ENCODE peak calls at places on chromosomes 12 and 14, in seven cellular contexts. N, L, D, U, R, B and M are unnamed samples.
A peak's percentile ranks its signal among the peaks of the same experiment; 100 is the strongest.

GRCh38 chr12:108568653-108569154 is 6.3 kb downstream of the ISCU start:
- DNase-seq in N (no peak), L (no peak), D (no peak), U (no peak), R (peak; percentile 19), B (no peak), M (no peak)

GRCh38 chr12:66636771-66637170 is 42.1 kb downstream of the GRIP1 start:
- DNase-seq in N (no peak), L (no peak), D (no peak), U (no peak), R (no peak), B (no peak), M (peak; percentile 5)

GRCh38 chr12:11753151-11753501 is 103.7 kb downstream of the ETV6 start:
- DNase-seq in N (no peak), L (no peak), D (peak; percentile 71), U (no peak), R (no peak), B (no peak), M (no peak)

GRCh38 chr12:6928703-6929407 is 1.1 kb downstream of the ATN1 start:
- DNase-seq in N (peak; percentile 23), L (no peak), D (no peak), U (no peak), R (no peak), B (no peak), M (no peak)

GRCh38 chr12:14260011-14260993 is 105.2 kb upstream of the ATF7IP start:
- DNase-seq in N (peak; percentile 99), L (peak; percentile 93), D (peak; percentile 99), U (peak; percentile 86), R (peak; percentile 93), B (peak; percentile 88), M (peak; percentile 91)

GRCh38 chr12:13222076-13222475 is 25.6 kb downstream of the EMP1 start:
- DNase-seq in N (no peak), L (no peak), D (no peak), U (no peak), R (no peak), B (no peak), M (no peak)

GRCh38 chr14:31252865-31253264 is 45.3 kb upstream of the HECTD1 start:
- DNase-seq in N (no peak), L (no peak), D (no peak), U (no peak), R (no peak), B (no peak), M (no peak)

GRCh38 chr14:58272589-58273372 is 25.6 kb upstream of the ARID4A start:
- DNase-seq in N (peak; percentile 37), L (peak; percentile 53), D (no peak), U (no peak), R (no peak), B (no peak), M (peak; percentile 42)

GRCh38 chr12:26188132-26188531 is 7.2 kb upstream of the SSPN start:
- DNase-seq in N (no peak), L (peak; percentile 87), D (no peak), U (no peak), R (no peak), B (peak; percentile 33), M (peak; percentile 29)

GRCh38 chr14:68147331-68147730 is 327.8 kb downstream of the RAD51B start:
- DNase-seq in N (no peak), L (no peak), D (no peak), U (no peak), R (no peak), B (no peak), M (peak; percentile 51)

GRCh38 chr12:25284024-25284423 is 33.3 kb upstream of the KRAS start:
- DNase-seq in N (no peak), L (no peak), D (no peak), U (no peak), R (no peak), B (no peak), M (no peak)

GRCh38 chr12:57241556-57242310 is 9.3 kb downstream of the STAC3 start:
- DNase-seq in N (no peak), L (no peak), D (no peak), U (no peak), R (no peak), B (no peak), M (peak; percentile 32)

GRCh38 chr12:118377005-118377890 is 893 bp downstream of the SUDS3 start:
- DNase-seq in N (peak; percentile 23), L (no peak), D (peak; percentile 48), U (peak; percentile 3), R (no peak), B (no peak), M (no peak)

GRCh38 chr12:13102481-13103195 is 829 bp downstream of the GSG1 start:
- DNase-seq in N (no peak), L (peak; percentile 48), D (no peak), U (no peak), R (no peak), B (no peak), M (peak; percentile 69)

GRCh38 chr12:51320695-51321320 is 3.2 kb downstream of the BIN2 start:
- DNase-seq in N (peak; percentile 91), L (peak; percentile 26), D (peak; percentile 40), U (peak; percentile 62), R (no peak), B (no peak), M (peak; percentile 10)

GRCh38 chr14:82488473-82488872 is 954.8 kb upstream of the SEL1L start:
- DNase-seq in N (no peak), L (no peak), D (no peak), U (no peak), R (no peak), B (no peak), M (no peak)

GRCh38 chr14:73740921-73741326 is 26.7 kb upstream of the PNMA1 start:
- DNase-seq in N (peak; percentile 67), L (no peak), D (peak; percentile 86), U (no peak), R (no peak), B (peak; percentile 88), M (peak; percentile 57)

GRCh38 chr14:71534506-71534905 is 397.7 kb upstream of the RGS6 start:
- DNase-seq in N (no peak), L (no peak), D (no peak), U (no peak), R (no peak), B (no peak), M (no peak)

GRCh38 chr12:51025748-51026654 is at the start of gene SLC11A2:
- DNase-seq in N (peak; percentile 98), L (peak; percentile 90), D (peak; percentile 99), U (peak; percentile 94), R (peak; percentile 95), B (peak; percentile 97), M (peak; percentile 94)

GRCh38 chr12:56107242-56107641 is 2.9 kb downstream of the PA2G4 start:
- DNase-seq in N (peak; percentile 48), L (no peak), D (no peak), U (no peak), R (no peak), B (no peak), M (no peak)

GRCh38 chr14:57943541-57943940 is 77.6 kb upstream of the SLC35F4 start:
- DNase-seq in N (no peak), L (no peak), D (no peak), U (no peak), R (no peak), B (no peak), M (no peak)

GRCh38 chr12:131355688-131356245 is 355.1 kb upstream of the SFSWAP start:
- DNase-seq in N (no peak), L (no peak), D (no peak), U (no peak), R (no peak), B (no peak), M (no peak)

GRCh38 chr12:131357920-131358319 is 353.0 kb upstream of the SFSWAP start:
- DNase-seq in N (peak; percentile 57), L (no peak), D (no peak), U (no peak), R (no peak), B (no peak), M (no peak)

GRCh38 chr12:131357152-131357747 is 353.6 kb upstream of the SFSWAP start:
- DNase-seq in N (peak; percentile 28), L (no peak), D (no peak), U (no peak), R (no peak), B (no peak), M (no peak)

GRCh38 chr12:131353826-131354225 is 357.1 kb upstream of the SFSWAP start:
- DNase-seq in N (no peak), L (no peak), D (peak; percentile 14), U (no peak), R (no peak), B (no peak), M (no peak)

DNA sequence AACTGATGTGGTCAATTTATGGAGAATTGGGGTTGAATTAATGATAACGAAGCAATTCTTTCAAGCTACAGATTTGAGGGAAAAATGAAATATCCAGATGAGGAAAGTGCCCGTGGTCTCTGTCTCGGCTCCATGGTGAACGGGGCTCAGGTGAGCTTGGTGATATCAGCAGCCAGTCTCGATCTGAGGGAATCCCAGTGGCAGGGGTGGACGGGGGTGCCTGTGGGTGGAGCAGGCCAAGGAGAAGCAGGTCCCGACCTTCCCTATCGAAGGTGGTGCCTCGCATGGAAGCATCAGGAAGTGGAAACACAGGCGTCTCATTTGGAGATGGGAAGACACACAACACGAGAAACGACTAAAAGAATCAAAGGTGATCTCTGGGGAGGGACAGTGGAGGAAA is 354.4 kb upstream of the SFSWAP start:
- DNase-seq in N (no peak), L (no peak), D (no peak), U (no peak), R (no peak), B (no peak), M (no peak)
- H2AK5ac ChIP-seq in N (no peak overlapping the region), L (no peak overlapping the region), D (no peak overlapping the region), U (no peak overlapping the region), R (no peak overlapping the region), B (no peak overlapping the region), M (no peak overlapping the region)

DNA sequence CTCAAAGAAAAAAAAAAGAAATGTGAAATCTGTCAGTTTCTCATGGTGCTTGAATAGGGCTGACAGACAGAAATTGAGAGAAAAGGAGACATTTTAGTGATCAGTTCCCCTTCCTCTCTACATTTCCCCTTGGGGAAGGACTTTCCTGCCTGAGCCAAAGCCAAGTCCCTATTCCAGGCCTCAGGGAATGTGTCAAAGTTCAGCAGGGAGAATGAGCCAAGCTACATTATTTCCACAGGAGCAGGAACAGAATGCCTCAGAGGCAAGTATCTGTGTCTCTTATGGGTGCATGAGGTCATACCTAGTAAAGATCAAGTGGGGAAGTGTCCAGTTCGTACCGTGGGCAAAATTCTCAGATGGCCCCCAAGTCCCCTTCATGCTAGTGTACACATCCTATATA is 68.6 kb downstream of the IQSEC3 start:
- DNase-seq in N (no peak), L (no peak), D (no peak), U (no peak), R (no peak), B (no peak), M (no peak)
- H2AK5ac ChIP-seq in N (no peak overlapping the region), L (no peak overlapping the region), D (no peak overlapping the region), U (no peak overlapping the region), R (no peak overlapping the region), B (no peak overlapping the region), M (no peak overlapping the region)

GRCh38 chr14:77805703-77806102 is 5.8 kb downstream of the ADCK1 start:
- DNase-seq in N (no peak), L (no peak), D (no peak), U (no peak), R (no peak), B (no peak), M (no peak)
- H2AK5ac ChIP-seq in N (no peak overlapping the region), L (no peak overlapping the region), D (no peak overlapping the region), U (no peak overlapping the region), R (no peak overlapping the region), B (no peak overlapping the region), M (no peak overlapping the region)

DNA sequence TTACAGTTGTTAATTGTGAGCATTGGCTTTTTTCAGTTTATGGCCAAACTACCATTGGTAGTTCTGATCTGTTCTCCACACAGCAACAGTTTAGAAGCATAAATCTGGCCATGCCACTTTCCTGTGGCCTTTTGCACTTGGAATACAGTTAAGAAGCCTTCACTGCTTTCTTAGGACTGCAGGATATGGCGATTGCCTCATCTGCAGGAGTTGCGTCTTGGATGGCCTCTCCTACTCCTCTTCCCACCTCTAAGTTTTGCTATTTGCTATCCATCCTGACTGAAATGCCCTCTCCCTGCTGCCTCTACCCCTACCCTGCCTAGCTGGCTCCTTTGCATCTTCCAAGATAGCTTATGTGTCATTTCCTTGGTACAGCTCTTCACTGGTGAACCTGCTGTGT is 12.8 kb upstream of the BMAL2 start:
- DNase-seq in N (no peak), L (no peak), D (no peak), U (no peak), R (no peak), B (no peak), M (peak; percentile 57)
- H2AK5ac ChIP-seq in N (no peak overlapping the region), L (peak overlapping the region; percentile 71), D (no peak overlapping the region), U (no peak overlapping the region), R (no peak overlapping the region), B (no peak overlapping the region), M (no peak overlapping the region)